ENCODE peak calls at places on chromosomes 5 and 9, in six cellular contexts. One of them, this sample, is unnamed.

GRCh38 chr9:28086881-28087280 is 513.6 kb upstream of the C9orf72 start:
- DNase-seq in stimulated activated CD8-positive, alpha-beta memory T cell treated with anti-CD3 and anti-CD28 coated beads, Interleukin-12 subunit alpha, Interleukin-12 subunit beta, amount 100 ng/mL, for 4 hours: no peak
- DNase-seq in T-helper 9 cell: no peak
- DNase-seq in HFFc6: no peak
- DNase-seq in stimulated activated naive CD4-positive, alpha-beta T cell: no peak
- DNase-seq in activated gamma-delta T cell treated with anti-CD3 and anti-CD28 coated beads, Interleukin-2, amount 50 U/mL, for 16 hours: no peak
- DNase-seq in this sample: no peak

GRCh38 chr5:125987677-125988255 is 435.4 kb upstream of the GRAMD2B start:
- DNase-seq in stimulated activated CD8-positive, alpha-beta memory T cell treated with anti-CD3 and anti-CD28 coated beads, Interleukin-12 subunit alpha, Interleukin-12 subunit beta, amount 100 ng/mL, for 4 hours: no peak
- DNase-seq in T-helper 9 cell: no peak
- DNase-seq in HFFc6: no peak
- DNase-seq in stimulated activated naive CD4-positive, alpha-beta T cell: no peak
- DNase-seq in activated gamma-delta T cell treated with anti-CD3 and anti-CD28 coated beads, Interleukin-2, amount 50 U/mL, for 16 hours: no peak
- DNase-seq in this sample: no peak

GRCh38 chr9:136773386-136774044 is 9.2 kb upstream of the LCN15 start:
- DNase-seq in stimulated activated CD8-positive, alpha-beta memory T cell treated with anti-CD3 and anti-CD28 coated beads, Interleukin-12 subunit alpha, Interleukin-12 subunit beta, amount 100 ng/mL, for 4 hours: no peak
- DNase-seq in T-helper 9 cell: no peak
- DNase-seq in HFFc6: no peak
- DNase-seq in stimulated activated naive CD4-positive, alpha-beta T cell: no peak
- DNase-seq in activated gamma-delta T cell treated with anti-CD3 and anti-CD28 coated beads, Interleukin-2, amount 50 U/mL, for 16 hours: no peak
- DNase-seq in this sample: peak; percentile 42

GRCh38 chr5:56019306-56020272 is 24.8 kb upstream of the IL6ST start:
- DNase-seq in stimulated activated CD8-positive, alpha-beta memory T cell treated with anti-CD3 and anti-CD28 coated beads, Interleukin-12 subunit alpha, Interleukin-12 subunit beta, amount 100 ng/mL, for 4 hours: no peak
- DNase-seq in T-helper 9 cell: no peak
- DNase-seq in HFFc6: peak; percentile 51
- DNase-seq in stimulated activated naive CD4-positive, alpha-beta T cell: no peak
- DNase-seq in activated gamma-delta T cell treated with anti-CD3 and anti-CD28 coated beads, Interleukin-2, amount 50 U/mL, for 16 hours: no peak
- DNase-seq in this sample: no peak

GRCh38 chr9:91516061-91516460 is 92.4 kb upstream of the NFIL3 start:
- DNase-seq in stimulated activated CD8-positive, alpha-beta memory T cell treated with anti-CD3 and anti-CD28 coated beads, Interleukin-12 subunit alpha, Interleukin-12 subunit beta, amount 100 ng/mL, for 4 hours: no peak
- DNase-seq in T-helper 9 cell: no peak
- DNase-seq in HFFc6: no peak
- DNase-seq in stimulated activated naive CD4-positive, alpha-beta T cell: no peak
- DNase-seq in activated gamma-delta T cell treated with anti-CD3 and anti-CD28 coated beads, Interleukin-2, amount 50 U/mL, for 16 hours: no peak
- DNase-seq in this sample: no peak

GRCh38 chr9:107288701-107289100 is 5.6 kb downstream of the RAD23B start:
- DNase-seq in stimulated activated CD8-positive, alpha-beta memory T cell treated with anti-CD3 and anti-CD28 coated beads, Interleukin-12 subunit alpha, Interleukin-12 subunit beta, amount 100 ng/mL, for 4 hours: no peak
- DNase-seq in T-helper 9 cell: no peak
- DNase-seq in HFFc6: no peak
- DNase-seq in stimulated activated naive CD4-positive, alpha-beta T cell: no peak
- DNase-seq in activated gamma-delta T cell treated with anti-CD3 and anti-CD28 coated beads, Interleukin-2, amount 50 U/mL, for 16 hours: no peak
- DNase-seq in this sample: no peak

GRCh38 chr9:137178201-137178938 is 6.5 kb upstream of the TMEM210 start:
- DNase-seq in stimulated activated CD8-positive, alpha-beta memory T cell treated with anti-CD3 and anti-CD28 coated beads, Interleukin-12 subunit alpha, Interleukin-12 subunit beta, amount 100 ng/mL, for 4 hours: no peak
- DNase-seq in T-helper 9 cell: no peak
- DNase-seq in HFFc6: no peak
- DNase-seq in stimulated activated naive CD4-positive, alpha-beta T cell: no peak
- DNase-seq in activated gamma-delta T cell treated with anti-CD3 and anti-CD28 coated beads, Interleukin-2, amount 50 U/mL, for 16 hours: no peak
- DNase-seq in this sample: no peak

GRCh38 chr5:120684213-120684612 is 220.1 kb downstream of the PRR16 start:
- DNase-seq in stimulated activated CD8-positive, alpha-beta memory T cell treated with anti-CD3 and anti-CD28 coated beads, Interleukin-12 subunit alpha, Interleukin-12 subunit beta, amount 100 ng/mL, for 4 hours: no peak
- DNase-seq in T-helper 9 cell: no peak
- DNase-seq in HFFc6: peak; percentile 30
- DNase-seq in stimulated activated naive CD4-positive, alpha-beta T cell: no peak
- DNase-seq in activated gamma-delta T cell treated with anti-CD3 and anti-CD28 coated beads, Interleukin-2, amount 50 U/mL, for 16 hours: no peak
- DNase-seq in this sample: no peak

GRCh38 chr5:53963958-53964357 is 346.4 kb downstream of the ARL15 start:
- DNase-seq in stimulated activated CD8-positive, alpha-beta memory T cell treated with anti-CD3 and anti-CD28 coated beads, Interleukin-12 subunit alpha, Interleukin-12 subunit beta, amount 100 ng/mL, for 4 hours: no peak
- DNase-seq in T-helper 9 cell: no peak
- DNase-seq in HFFc6: no peak
- DNase-seq in stimulated activated naive CD4-positive, alpha-beta T cell: no peak
- DNase-seq in activated gamma-delta T cell treated with anti-CD3 and anti-CD28 coated beads, Interleukin-2, amount 50 U/mL, for 16 hours: no peak
- DNase-seq in this sample: no peak

GRCh38 chr9:100307061-100307460 is 45.7 kb downstream of the TEX10 start:
- DNase-seq in stimulated activated CD8-positive, alpha-beta memory T cell treated with anti-CD3 and anti-CD28 coated beads, Interleukin-12 subunit alpha, Interleukin-12 subunit beta, amount 100 ng/mL, for 4 hours: no peak
- DNase-seq in T-helper 9 cell: no peak
- DNase-seq in HFFc6: no peak
- DNase-seq in stimulated activated naive CD4-positive, alpha-beta T cell: no peak
- DNase-seq in activated gamma-delta T cell treated with anti-CD3 and anti-CD28 coated beads, Interleukin-2, amount 50 U/mL, for 16 hours: no peak
- DNase-seq in this sample: no peak

GRCh38 chr5:90473321-90474234 is 993 bp downstream of the MBLAC2 start:
- DNase-seq in stimulated activated CD8-positive, alpha-beta memory T cell treated with anti-CD3 and anti-CD28 coated beads, Interleukin-12 subunit alpha, Interleukin-12 subunit beta, amount 100 ng/mL, for 4 hours: peak; percentile 3
- DNase-seq in T-helper 9 cell: no peak
- DNase-seq in HFFc6: no peak
- DNase-seq in stimulated activated naive CD4-positive, alpha-beta T cell: peak; percentile 32
- DNase-seq in activated gamma-delta T cell treated with anti-CD3 and anti-CD28 coated beads, Interleukin-2, amount 50 U/mL, for 16 hours: peak; percentile 1
- DNase-seq in this sample: peak; percentile 17

GRCh38 chr5:157306690-157307089 is 40.8 kb downstream of the CYFIP2 start:
- DNase-seq in stimulated activated CD8-positive, alpha-beta memory T cell treated with anti-CD3 and anti-CD28 coated beads, Interleukin-12 subunit alpha, Interleukin-12 subunit beta, amount 100 ng/mL, for 4 hours: no peak
- DNase-seq in T-helper 9 cell: no peak
- DNase-seq in HFFc6: no peak
- DNase-seq in stimulated activated naive CD4-positive, alpha-beta T cell: peak; percentile 19
- DNase-seq in activated gamma-delta T cell treated with anti-CD3 and anti-CD28 coated beads, Interleukin-2, amount 50 U/mL, for 16 hours: no peak
- DNase-seq in this sample: peak; percentile 39

This sample was measured in naive B cell.